ENCODE peak calls at places on chromosomes 5 and 9, in six cellular contexts. S is OCI-LY7, W is right lobe of liver, I is ovary, C is right cardiac atrium, A is cardiac muscle cell. T is an unnamed sample. For H3K4me1, the result is how much of the 10 kb centered on the place peaks cover.

GRCh38 chr9:88005146-88005750 is 30.9 kb upstream of the CDK20 start:
- DNase-seq in S (no peak), W (no peak), I (no peak), C (no peak), A (no peak), T (no peak)

GRCh38 chr5:153880094-153880493 is 158.6 kb downstream of the FAM114A2 start:
- DNase-seq in S (no peak), W (no peak), I (no peak), C (no peak), A (no peak), T (no peak)

GRCh38 chr5:77882670-77883257 is 106.6 kb upstream of the TBCA start:
- DNase-seq in S (no peak), W (no peak), I (no peak), C (no peak), A (peak), T (no peak)

GRCh38 chr5:153562189-153562588 is 71.7 kb downstream of the GRIA1 start:
- DNase-seq in S (no peak), W (no peak), I (no peak), C (no peak), A (peak), T (no peak)

GRCh38 chr9:81635526-81636279 is 53.6 kb downstream of the TLE1 start:
- DNase-seq in S (no peak), W (no peak), I (no peak), C (no peak), A (no peak), T (no peak)

GRCh38 chr9:33750307-33750838 is 45.0 kb upstream of the PRSS3 start:
- DNase-seq in S (no peak), W (peak), I (no peak), C (peak), A (peak), T (no peak)

GRCh38 chr5:100560860-100561259 is 25.7 kb downstream of the FAM174A start:
- DNase-seq in S (no peak), W (no peak), I (no peak), C (no peak), A (no peak), T (no peak)

GRCh38 chr5:80615266-80615914 is 39.1 kb upstream of the MSH3 start:
- DNase-seq in S (no peak), W (no peak), I (no peak), C (no peak), A (no peak), T (no peak)

GRCh38 chr5:12623408-12623807 is 719.2 kb upstream of the CTNND2 start:
- DNase-seq in S (no peak), W (no peak), I (no peak), C (no peak), A (no peak), T (no peak)

GRCh38 chr5:12625667-12626263 is 721.5 kb upstream of the CTNND2 start:
- DNase-seq in S (no peak), W (no peak), I (no peak), C (no peak), A (no peak), T (no peak)

GRCh38 chr5:12624776-12625560 is 720.7 kb upstream of the CTNND2 start:
- DNase-seq in S (no peak), W (no peak), I (no peak), C (no peak), A (no peak), T (no peak)

GRCh38 chr5:12626556-12626955 is 722.3 kb upstream of the CTNND2 start:
- DNase-seq in S (no peak), W (no peak), I (no peak), C (no peak), A (no peak), T (no peak)
- H3K27ac ChIP-seq in S (no peak), W (no peak), I (no peak), C (no peak), A (no peak), T (no peak)

GRCh38 chr5:159018855-159019254 is 80.9 kb downstream of the EBF1 start:
- DNase-seq in S (no peak), W (no peak), I (no peak), C (no peak), A (no peak), T (no peak)
- H3K4me1 ChIP-seq in S (under half), W (under half), I (under half), C (under half), A (under half), T (under half)

DNA sequence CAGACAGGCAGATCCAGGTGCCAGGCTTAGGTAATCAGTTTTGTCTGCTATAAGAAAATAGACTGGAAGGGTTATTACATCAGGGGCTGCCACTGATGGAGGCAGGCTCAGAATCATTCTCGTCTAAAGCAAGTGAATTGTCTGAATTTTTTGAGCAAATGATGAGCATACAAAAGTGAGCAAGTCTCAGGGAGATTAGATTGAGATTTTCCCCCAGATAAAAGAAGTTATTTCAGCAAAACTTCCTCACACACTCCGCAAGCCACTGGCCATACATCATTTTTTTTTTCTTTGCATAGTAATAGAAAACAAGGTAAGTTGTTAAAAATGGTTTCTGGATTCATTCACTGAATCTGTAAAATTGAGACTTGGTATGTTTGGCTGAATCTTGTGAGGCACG is 52.9 kb downstream of the ZNF462 start:
- DNase-seq in S (no peak), W (no peak), I (no peak), C (no peak), A (no peak), T (no peak)
- H3K27ac ChIP-seq in S (no peak), W (peak), I (no peak), C (no peak), A (peak), T (no peak)

GRCh38 chr5:158559643-158560042 is 540.1 kb downstream of the EBF1 start:
- DNase-seq in S (peak), W (no peak), I (no peak), C (no peak), A (no peak), T (no peak)
- H3K4me1 ChIP-seq in S (under half), W (under half), I (under half), C (under half), A (under half), T (under half)